ENCODE peak calls at places on chromosomes 16 and 17, in eight cellular contexts. One of them, this sample, is unnamed. For H3K4me1 and H4K20me1, the result is how much of the 10 kb centered on the place peaks cover.

GRCh38 chr17:1713878-1714487 is 3.8 kb upstream of the TLCD2 start:
- DNase-seq in K562: no peak
- DNase-seq in GM12878: no peak
- DNase-seq in HCT116: peak
- DNase-seq in GM23338: peak
- DNase-seq in H1: peak
- DNase-seq in SK-N-SH: peak
- DNase-seq in HepG2: peak
- DNase-seq in this sample: peak

GRCh38 chr16:901149-901548 is 69.6 kb downstream of the LMF1 start:
- DNase-seq in K562: no peak
- DNase-seq in GM12878: no peak
- DNase-seq in HCT116: no peak
- DNase-seq in GM23338: no peak
- DNase-seq in H1: no peak
- DNase-seq in SK-N-SH: no peak
- DNase-seq in HepG2: no peak
- DNase-seq in this sample: no peak

GRCh38 chr17:72974605-72975232 is 117.8 kb downstream of the SLC39A11 start:
- DNase-seq in K562: no peak
- DNase-seq in GM12878: no peak
- DNase-seq in HCT116: no peak
- DNase-seq in GM23338: no peak
- DNase-seq in H1: no peak
- DNase-seq in SK-N-SH: no peak
- DNase-seq in HepG2: peak
- DNase-seq in this sample: no peak

GRCh38 chr17:15409721-15410247 is 57.6 kb downstream of the CDRT4 start:
- DNase-seq in K562: no peak
- DNase-seq in GM12878: no peak
- DNase-seq in HCT116: no peak
- DNase-seq in GM23338: no peak
- DNase-seq in H1: no peak
- DNase-seq in SK-N-SH: no peak
- DNase-seq in HepG2: no peak
- DNase-seq in this sample: no peak

GRCh38 chr17:48812001-48812400 is 5.0 kb downstream of the TTLL6 start:
- DNase-seq in K562: no peak
- DNase-seq in GM12878: no peak
- DNase-seq in HCT116: no peak
- DNase-seq in GM23338: peak
- DNase-seq in H1: no peak
- DNase-seq in SK-N-SH: no peak
- DNase-seq in HepG2: no peak
- DNase-seq in this sample: no peak

GRCh38 chr17:50189396-50190277 is 11.8 kb downstream of the COL1A1 start:
- DNase-seq in K562: no peak
- DNase-seq in GM12878: no peak
- DNase-seq in HCT116: no peak
- DNase-seq in GM23338: no peak
- DNase-seq in H1: no peak
- DNase-seq in SK-N-SH: no peak
- DNase-seq in HepG2: no peak
- DNase-seq in this sample: no peak

GRCh38 chr16:87828071-87828971 is 41.0 kb downstream of the SLC7A5 start:
- DNase-seq in K562: no peak
- DNase-seq in GM12878: no peak
- DNase-seq in HCT116: no peak
- DNase-seq in GM23338: no peak
- DNase-seq in H1: no peak
- DNase-seq in SK-N-SH: no peak
- DNase-seq in HepG2: no peak
- DNase-seq in this sample: no peak

GRCh38 chr16:4021070-4021779 is 95.0 kb downstream of the ADCY9 start:
- DNase-seq in K562: no peak
- DNase-seq in GM12878: no peak
- DNase-seq in HCT116: no peak
- DNase-seq in GM23338: no peak
- DNase-seq in H1: no peak
- DNase-seq in SK-N-SH: no peak
- DNase-seq in HepG2: peak
- DNase-seq in this sample: no peak

GRCh38 chr17:65381160-65381559 is 180.3 kb downstream of the AXIN2 start:
- DNase-seq in K562: no peak
- DNase-seq in GM12878: no peak
- DNase-seq in HCT116: no peak
- DNase-seq in GM23338: no peak
- DNase-seq in H1: no peak
- DNase-seq in SK-N-SH: no peak
- DNase-seq in HepG2: no peak
- DNase-seq in this sample: no peak

GRCh38 chr16:19680972-19681371 is 37.1 kb downstream of the KNOP1 start:
- DNase-seq in K562: no peak
- DNase-seq in GM12878: no peak
- DNase-seq in HCT116: no peak
- DNase-seq in GM23338: peak
- DNase-seq in H1: peak
- DNase-seq in SK-N-SH: no peak
- DNase-seq in HepG2: no peak
- DNase-seq in this sample: no peak

GRCh38 chr17:3002538-3003301 is 60.7 kb downstream of the OR1D5 start:
- DNase-seq in K562: no peak
- DNase-seq in GM12878: peak
- DNase-seq in HCT116: no peak
- DNase-seq in GM23338: no peak
- DNase-seq in H1: no peak
- DNase-seq in SK-N-SH: no peak
- DNase-seq in HepG2: no peak
- DNase-seq in this sample: no peak

GRCh38 chr17:17144916-17145665 is 61.0 kb downstream of the PLD6 start:
- DNase-seq in K562: no peak
- DNase-seq in GM12878: no peak
- DNase-seq in HCT116: no peak
- DNase-seq in GM23338: no peak
- DNase-seq in H1: no peak
- DNase-seq in SK-N-SH: no peak
- DNase-seq in HepG2: no peak
- DNase-seq in this sample: no peak

GRCh38 chr17:75845058-75845711 is 981 bp upstream of the UNC13D start:
- DNase-seq in K562: peak
- DNase-seq in GM12878: peak
- DNase-seq in HCT116: peak
- DNase-seq in GM23338: peak
- DNase-seq in H1: peak
- DNase-seq in SK-N-SH: peak
- DNase-seq in HepG2: peak
- DNase-seq in this sample: peak

GRCh38 chr16:14329727-14330363 is 258.7 kb downstream of the MRTFB start:
- DNase-seq in K562: no peak
- DNase-seq in GM12878: no peak
- DNase-seq in HCT116: no peak
- DNase-seq in GM23338: no peak
- DNase-seq in H1: no peak
- DNase-seq in SK-N-SH: no peak
- DNase-seq in HepG2: peak
- DNase-seq in this sample: no peak

GRCh38 chr16:14322186-14322585 is 251.1 kb downstream of the MRTFB start:
- DNase-seq in K562: no peak
- DNase-seq in GM12878: no peak
- DNase-seq in HCT116: no peak
- DNase-seq in GM23338: no peak
- DNase-seq in H1: no peak
- DNase-seq in SK-N-SH: no peak
- DNase-seq in HepG2: no peak
- DNase-seq in this sample: no peak

GRCh38 chr16:14325502-14325901 is 254.4 kb downstream of the MRTFB start:
- DNase-seq in K562: no peak
- DNase-seq in GM12878: no peak
- DNase-seq in HCT116: no peak
- DNase-seq in GM23338: no peak
- DNase-seq in H1: no peak
- DNase-seq in SK-N-SH: no peak
- DNase-seq in HepG2: no peak
- DNase-seq in this sample: no peak

GRCh38 chr16:14324581-14324980 is 253.5 kb downstream of the MRTFB start:
- DNase-seq in K562: no peak
- DNase-seq in GM12878: no peak
- DNase-seq in HCT116: no peak
- DNase-seq in GM23338: no peak
- DNase-seq in H1: no peak
- DNase-seq in SK-N-SH: no peak
- DNase-seq in HepG2: no peak
- DNase-seq in this sample: peak

GRCh38 chr16:14325921-14326401 is 254.8 kb downstream of the MRTFB start:
- DNase-seq in K562: no peak
- DNase-seq in GM12878: no peak
- DNase-seq in HCT116: no peak
- DNase-seq in GM23338: no peak
- DNase-seq in H1: no peak
- DNase-seq in SK-N-SH: peak
- DNase-seq in HepG2: no peak
- DNase-seq in this sample: no peak
- H3K4me1 ChIP-seq in K562: under half
- H3K4me1 ChIP-seq in GM12878: under half
- H3K4me1 ChIP-seq in HCT116: under half
- H3K4me1 ChIP-seq in GM23338: under half
- H3K4me1 ChIP-seq in H1: under half
- H3K4me1 ChIP-seq in SK-N-SH: under half
- H3K4me1 ChIP-seq in HepG2: under half
- H3K4me1 ChIP-seq in this sample: under half

GRCh38 chr16:86455609-86456008 is 54.7 kb upstream of the FOXF1 start:
- DNase-seq in K562: no peak
- DNase-seq in GM12878: no peak
- DNase-seq in HCT116: no peak
- DNase-seq in GM23338: no peak
- DNase-seq in H1: no peak
- DNase-seq in SK-N-SH: no peak
- DNase-seq in HepG2: no peak
- DNase-seq in this sample: no peak

GRCh38 chr16:86458457-86458777 is 51.9 kb upstream of the FOXF1 start:
- DNase-seq in K562: no peak
- DNase-seq in GM12878: no peak
- DNase-seq in HCT116: no peak
- DNase-seq in GM23338: no peak
- DNase-seq in H1: no peak
- DNase-seq in SK-N-SH: no peak
- DNase-seq in HepG2: no peak
- DNase-seq in this sample: no peak

GRCh38 chr16:86455116-86455515 is 55.2 kb upstream of the FOXF1 start:
- DNase-seq in K562: no peak
- DNase-seq in GM12878: no peak
- DNase-seq in HCT116: no peak
- DNase-seq in GM23338: no peak
- DNase-seq in H1: no peak
- DNase-seq in SK-N-SH: no peak
- DNase-seq in HepG2: no peak
- DNase-seq in this sample: no peak

GRCh38 chr16:86459266-86459665 is 51.1 kb upstream of the FOXF1 start:
- DNase-seq in K562: no peak
- DNase-seq in GM12878: no peak
- DNase-seq in HCT116: no peak
- DNase-seq in GM23338: no peak
- DNase-seq in H1: no peak
- DNase-seq in SK-N-SH: no peak
- DNase-seq in HepG2: no peak
- DNase-seq in this sample: no peak

GRCh38 chr16:86457621-86458456 is 52.5 kb upstream of the FOXF1 start:
- DNase-seq in K562: no peak
- DNase-seq in GM12878: no peak
- DNase-seq in HCT116: no peak
- DNase-seq in GM23338: no peak
- DNase-seq in H1: no peak
- DNase-seq in SK-N-SH: no peak
- DNase-seq in HepG2: no peak
- DNase-seq in this sample: no peak
- TF ChIP-seq POLR2AphosphoS5 in K562: no peak
- TF ChIP-seq POLR2AphosphoS5 in GM12878: no peak
- TF ChIP-seq POLR2AphosphoS5 in HCT116: no peak
- TF ChIP-seq POLR2AphosphoS5 in GM23338: no peak
- TF ChIP-seq POLR2AphosphoS5 in H1: no peak
- TF ChIP-seq POLR2AphosphoS5 in SK-N-SH: no peak
- TF ChIP-seq POLR2AphosphoS5 in HepG2: no peak
- TF ChIP-seq POLR2AphosphoS5 in this sample: no peak

GRCh38 chr17:57089391-57089790 is 4.3 kb downstream of the AKAP1 start:
- DNase-seq in K562: no peak
- DNase-seq in GM12878: no peak
- DNase-seq in HCT116: no peak
- DNase-seq in GM23338: no peak
- DNase-seq in H1: no peak
- DNase-seq in SK-N-SH: no peak
- DNase-seq in HepG2: no peak
- DNase-seq in this sample: no peak

GRCh38 chr17:57090560-57091185 is 5.6 kb downstream of the AKAP1 start:
- DNase-seq in K562: no peak
- DNase-seq in GM12878: no peak
- DNase-seq in HCT116: no peak
- DNase-seq in GM23338: no peak
- DNase-seq in H1: no peak
- DNase-seq in SK-N-SH: no peak
- DNase-seq in HepG2: no peak
- DNase-seq in this sample: no peak

GRCh38 chr17:57092779-57093178 is 7.7 kb downstream of the AKAP1 start:
- DNase-seq in K562: no peak
- DNase-seq in GM12878: no peak
- DNase-seq in HCT116: no peak
- DNase-seq in GM23338: no peak
- DNase-seq in H1: no peak
- DNase-seq in SK-N-SH: no peak
- DNase-seq in HepG2: no peak
- DNase-seq in this sample: no peak

GRCh38 chr17:57092171-57092570 is 7.1 kb downstream of the AKAP1 start:
- DNase-seq in K562: no peak
- DNase-seq in GM12878: no peak
- DNase-seq in HCT116: no peak
- DNase-seq in GM23338: no peak
- DNase-seq in H1: no peak
- DNase-seq in SK-N-SH: no peak
- DNase-seq in HepG2: no peak
- DNase-seq in this sample: no peak

GRCh38 chr17:57091186-57091618 is 6.2 kb downstream of the AKAP1 start:
- DNase-seq in K562: no peak
- DNase-seq in GM12878: no peak
- DNase-seq in HCT116: no peak
- DNase-seq in GM23338: no peak
- DNase-seq in H1: no peak
- DNase-seq in SK-N-SH: no peak
- DNase-seq in HepG2: no peak
- DNase-seq in this sample: no peak
- H4K20me1 ChIP-seq in K562: under half
- H4K20me1 ChIP-seq in GM12878: under half
- H4K20me1 ChIP-seq in HCT116: under half
- H4K20me1 ChIP-seq in GM23338: half or more
- H4K20me1 ChIP-seq in H1: under half
- H4K20me1 ChIP-seq in SK-N-SH: under half
- H4K20me1 ChIP-seq in HepG2: half or more
- H4K20me1 ChIP-seq in this sample: under half

DNA sequence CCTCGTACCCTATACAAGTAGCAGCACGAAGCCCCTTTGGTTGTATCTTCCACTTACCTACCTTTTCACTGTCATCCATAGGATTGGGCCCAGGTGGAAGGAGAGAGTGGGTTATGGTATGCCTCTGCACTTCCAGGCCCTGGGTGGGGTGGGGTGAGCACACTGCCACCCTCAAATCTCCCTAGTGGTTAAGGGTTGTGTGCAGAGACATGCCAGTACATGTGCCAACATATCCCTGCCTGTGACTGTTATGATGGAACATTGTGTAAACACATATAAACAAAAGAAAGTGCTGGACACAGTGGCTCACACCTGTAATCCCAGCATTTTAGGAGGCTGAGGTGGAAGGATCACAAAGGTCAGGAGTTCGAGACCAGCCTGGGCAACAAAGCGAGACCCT is 11.1 kb downstream of the HROB start:
- DNase-seq in K562: no peak
- DNase-seq in GM12878: no peak
- DNase-seq in HCT116: no peak
- DNase-seq in GM23338: no peak
- DNase-seq in H1: no peak
- DNase-seq in SK-N-SH: no peak
- DNase-seq in HepG2: no peak
- DNase-seq in this sample: no peak
- H3K4me1 ChIP-seq in K562: under half
- H3K4me1 ChIP-seq in GM12878: under half
- H3K4me1 ChIP-seq in HCT116: under half
- H3K4me1 ChIP-seq in GM23338: under half
- H3K4me1 ChIP-seq in H1: under half
- H3K4me1 ChIP-seq in SK-N-SH: under half
- H3K4me1 ChIP-seq in HepG2: under half
- H3K4me1 ChIP-seq in this sample: under half

This sample was measured in endothelial cell of umbilical vein.